ENCODE peak calls at places on chromosomes 11 and 22, in seven cellular contexts. X is neural crest cell, I is endodermal cell, V is uterus, K is GM13977, G is NB4, D is Peyer's patch. E is an unnamed sample.

GRCh38 chr22:38867496-38868285 is 4.3 kb downstream of the CBX6 start:
- DNase-seq in D (peak; percentile 38), X (no peak), G (no peak), I (peak; percentile 43), V (peak; percentile 14), K (no peak), E (no peak)

GRCh38 chr11:131914299-131914902 is 544.0 kb downstream of the NTM start:
- DNase-seq in I (no peak), X (no peak), G (no peak), D (no peak), V (no peak), K (no peak), E (no peak)

GRCh38 chr11:46669606-46670243 is 30.7 kb downstream of the ARHGAP1 start:
- DNase-seq in D (peak; percentile 7), X (no peak), V (no peak), G (peak; percentile 80), I (peak; percentile 62), K (no peak), E (no peak)

GRCh38 chr22:41358927-41359326 is 22.8 kb upstream of the TEF start:
- DNase-seq in I (no peak), X (no peak), V (no peak), K (no peak), D (no peak), G (no peak), E (no peak)

GRCh38 chr11:46808804-46809431 is 37.2 kb downstream of the CKAP5 start:
- DNase-seq in G (peak; percentile 67), D (no peak), X (no peak), K (no peak), V (no peak), I (no peak), E (no peak)

GRCh38 chr22:29339381-29340235 is 24.1 kb upstream of the RASL10A start:
- DNase-seq in K (no peak), X (no peak), V (no peak), G (no peak), I (no peak), D (no peak), E (no peak)

GRCh38 chr11:73141309-73142127 is 600 bp downstream of the FCHSD2 start:
- DNase-seq in K (peak; percentile 78), V (peak; percentile 72), D (peak; percentile 84), G (peak; percentile 93), I (peak; percentile 89), X (peak; percentile 69), E (peak; percentile 89)

GRCh38 chr11:112525270-112525669 is 264.6 kb upstream of the PLET1 start:
- DNase-seq in X (no peak), G (peak; percentile 12), K (no peak), I (peak; percentile 38), D (peak; percentile 57), V (no peak), E (no peak)

GRCh38 chr22:49905465-49905864 is 12.8 kb downstream of the ALG12 start:
- DNase-seq in I (peak; percentile 37), X (no peak), D (no peak), K (no peak), G (no peak), V (no peak), E (no peak)

GRCh38 chr11:113796663-113797259 is 17.2 kb downstream of the CLDN25 start:
- DNase-seq in D (no peak), V (no peak), G (peak; percentile 55), I (peak; percentile 48), K (peak; percentile 62), X (peak; percentile 13), E (no peak)

GRCh38 chr11:96257972-96258951 is 84.7 kb downstream of the MAML2 start:
- DNase-seq in D (peak; percentile 77), X (no peak), V (no peak), I (no peak), G (peak; percentile 67), K (peak; percentile 49), E (no peak)

GRCh38 chr22:48240165-48240934 is 1477.9 kb downstream of the TBC1D22A start:
- DNase-seq in D (no peak), I (peak; percentile 67), G (no peak), X (no peak), V (no peak), K (no peak), E (peak; percentile 65)

GRCh38 chr11:61961570-61962212 is 5.7 kb downstream of the FTH1 start:
- DNase-seq in K (no peak), G (no peak), I (peak; percentile 54), V (peak; percentile 52), X (no peak), D (peak; percentile 86), E (no peak)

GRCh38 chr22:33210129-33210784 is 152.1 kb upstream of the SYN3 start:
- DNase-seq in D (peak; percentile 56), K (peak; percentile 75), X (peak; percentile 44), V (no peak), G (peak; percentile 55), I (peak; percentile 85), E (no peak)

GRCh38 chr22:17842386-17842785 is 68.1 kb upstream of the BID start:
- DNase-seq in V (peak; percentile 66), I (no peak), G (no peak), X (no peak), D (peak; percentile 82), K (no peak), E (no peak)

GRCh38 chr22:38238519-38239051 is 34.2 kb downstream of the TMEM184B start:
- DNase-seq in V (no peak), I (no peak), K (no peak), G (no peak), D (no peak), X (no peak), E (no peak)

GRCh38 chr11:126307706-126308105 is 3.8 kb downstream of the DCPS start:
- DNase-seq in I (peak; percentile 84), X (peak; percentile 59), V (no peak), G (peak; percentile 90), K (no peak), D (no peak), E (no peak)
- TF ChIP-seq CTCF in I (peak; percentile 77), X (peak; percentile 65), V (no peak), G (peak; percentile 60), K (peak; percentile 38), D (peak; percentile 12), E (peak; percentile 73)

DNA sequence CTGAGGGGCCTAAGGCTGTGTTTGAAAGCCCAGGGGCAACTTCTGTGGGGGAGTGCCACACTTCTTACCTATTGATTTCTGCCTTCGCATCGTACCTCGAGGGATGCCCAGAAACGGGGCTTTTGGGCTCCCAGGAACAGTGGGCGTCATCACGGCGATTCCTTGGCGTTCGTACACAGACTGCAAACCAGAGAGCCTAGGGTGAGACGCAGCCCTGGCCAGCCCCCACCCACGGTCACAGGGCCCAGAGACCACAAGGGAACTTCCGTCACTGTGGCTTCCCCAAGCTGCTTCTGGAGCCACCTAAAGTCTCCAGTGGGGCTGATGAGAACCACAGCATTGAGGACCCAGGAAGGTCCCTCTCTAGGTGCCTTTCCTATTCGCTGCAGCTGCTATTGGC is 91.9 kb downstream of the CTTN start:
- DNase-seq in G (no peak), I (no peak), K (peak; percentile 71), X (no peak), D (no peak), V (no peak), E (no peak)
- TF ChIP-seq CTCF in G (no peak), I (no peak), K (no peak), X (no peak), D (no peak), V (no peak), E (no peak)

DNA sequence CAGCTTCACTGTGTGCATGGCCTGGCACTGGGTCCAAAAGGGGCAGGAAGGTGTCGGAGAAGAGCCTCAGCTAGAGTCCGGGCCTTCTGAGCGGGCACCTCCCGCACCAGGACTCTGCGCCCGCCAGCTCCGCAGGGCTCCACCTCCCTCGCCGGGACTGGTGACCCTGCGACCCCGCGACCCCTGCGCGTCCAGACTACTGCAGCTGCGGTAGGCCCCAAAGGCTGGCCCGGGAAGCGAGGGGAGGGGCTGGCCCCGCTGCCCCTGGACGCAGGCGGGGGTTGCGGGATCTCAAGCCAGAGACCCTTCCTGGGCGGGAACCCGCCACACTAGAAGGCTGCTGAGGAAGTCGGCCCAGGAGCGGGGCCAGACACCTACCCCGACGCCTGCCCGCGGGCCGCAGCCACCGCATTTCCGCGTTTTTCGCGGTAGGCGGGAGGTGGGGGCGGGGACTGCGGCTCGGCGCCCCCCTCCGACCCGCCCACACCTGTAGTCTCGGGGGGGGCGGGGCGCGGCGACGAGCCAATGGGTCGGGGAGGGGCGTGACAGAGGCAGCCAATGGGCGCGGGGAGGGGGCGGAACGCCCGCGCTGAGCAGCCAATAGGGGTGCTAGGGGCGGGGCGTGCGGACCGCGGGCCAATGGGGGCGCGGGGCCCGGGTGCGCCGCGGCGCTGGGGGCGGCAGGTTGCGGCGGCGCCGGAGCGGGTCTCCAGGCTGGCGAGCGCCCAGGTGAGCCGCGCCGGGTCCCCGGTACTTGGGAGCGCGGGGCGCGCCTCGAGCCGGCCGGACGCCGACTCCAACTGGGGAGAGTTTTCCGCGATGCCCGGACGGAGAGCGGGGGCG is at the start of the genes LMNTD2 and RASSF7:
- DNase-seq in K (peak; percentile 100), X (peak; percentile 94), I (peak; percentile 97), D (peak; percentile 98), V (peak; percentile 85), G (peak; percentile 92), E (peak; percentile 97)
- TF ChIP-seq CTCF in K (no peak), X (no peak), I (no peak), D (no peak), V (peak; percentile 15), G (no peak), E (no peak)

GRCh38 chr22:42901790-42902508 is 44.9 kb upstream of the ARFGAP3 start:
- DNase-seq in K (no peak), X (no peak), V (no peak), I (no peak), D (no peak), G (peak; percentile 45), E (no peak)
- TF ChIP-seq CTCF in K (peak; percentile 33), X (peak; percentile 44), V (no peak), I (peak; percentile 63), D (no peak), G (peak; percentile 33), E (peak; percentile 37)

GRCh38 chr22:30602049-30602448 is 4.9 kb upstream of the TCN2 start:
- DNase-seq in I (peak; percentile 67), D (no peak), K (no peak), G (peak; percentile 65), V (no peak), X (no peak), E (no peak)
- TF ChIP-seq CTCF in I (peak; percentile 75), D (peak; percentile 58), K (peak; percentile 48), G (peak; percentile 45), V (no peak), X (peak; percentile 53), E (peak; percentile 48)

GRCh38 chr11:8964324-8965320 is at the start of gene TMEM9B:
- DNase-seq in K (peak; percentile 89), I (peak; percentile 96), V (peak; percentile 88), X (peak; percentile 67), D (peak; percentile 96), G (peak; percentile 91), E (peak; percentile 93)
- TF ChIP-seq CTCF in K (no peak), I (no peak), V (no peak), X (no peak), D (no peak), G (no peak), E (no peak)

DNA sequence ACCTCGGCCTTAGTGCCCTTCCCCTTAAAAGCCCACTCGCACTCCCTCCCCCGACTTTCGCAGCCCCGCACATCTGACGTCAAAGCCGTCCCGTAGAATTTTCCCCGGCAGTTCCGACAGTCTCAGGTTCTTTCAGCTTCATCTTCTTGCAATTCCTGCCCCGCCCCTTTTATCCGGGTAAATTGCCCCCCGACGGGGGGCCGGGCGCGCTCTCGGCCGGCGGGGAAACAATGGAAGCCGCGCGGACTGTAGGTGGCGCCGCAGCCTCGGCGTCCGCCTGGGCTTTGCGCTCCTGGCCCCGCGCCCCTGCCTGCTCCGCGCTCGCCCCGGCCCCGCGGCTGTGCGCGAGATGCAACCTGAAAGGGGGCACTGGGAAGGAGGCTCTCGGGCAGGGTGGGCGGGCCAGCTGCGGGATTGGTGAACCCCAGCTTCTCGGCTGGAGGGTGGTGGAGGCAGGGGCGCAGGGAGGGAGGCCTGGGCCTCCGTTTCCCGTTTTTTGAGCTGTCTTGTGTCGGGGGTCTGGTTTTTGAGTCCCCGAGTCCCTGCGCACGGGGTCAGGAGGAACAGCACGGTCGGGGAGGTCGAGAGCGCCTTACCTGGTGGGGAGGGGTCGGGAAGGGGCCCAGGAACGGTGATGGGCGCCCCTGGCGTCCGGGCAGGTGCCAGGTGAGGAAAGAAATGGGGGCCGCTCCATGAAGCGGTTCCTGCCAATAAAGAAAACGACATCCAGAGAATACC is 855 bp upstream of the FGF19 start:
- DNase-seq in D (no peak), I (peak; percentile 98), G (no peak), X (peak; percentile 62), V (no peak), K (peak; percentile 70), E (no peak)
- TF ChIP-seq CTCF in D (peak; percentile 58), I (peak; percentile 80), G (peak; percentile 39), X (peak; percentile 67), V (no peak), K (peak; percentile 50), E (peak; percentile 86)

E was measured in osteocyte.